ENCODE peak calls at places on chromosomes 7 and 10, in ten cellular contexts. E is gastrocnemius medialis, S is GM12878, B is body of pancreas, P is heart left ventricle, K is IMR-90, W is ovary, Y is suprapubic skin, F is transverse colon, R is tibial nerve. Z is an unnamed sample.

GRCh38 chr10:95071107-95071660 is 1.9 kb upstream of the CYP2C8 start:
- DNase-seq in E (no peak), S (no peak), B (peak; percentile 16), P (no peak), K (no peak), W (no peak), Y (no peak), F (no peak), R (no peak), Z (no peak)

GRCh38 chr7:92837214-92837749 is 909 bp upstream of the CDK6 start:
- DNase-seq in E (no peak), S (no peak), B (no peak), P (no peak), K (peak; percentile 35), W (no peak), Y (no peak), F (no peak), R (no peak), Z (no peak)

GRCh38 chr10:4081691-4082111 is 296.7 kb upstream of the KLF6 start:
- DNase-seq in E (no peak), S (no peak), B (peak; percentile 26), P (peak; percentile 47), K (no peak), W (peak; percentile 33), Y (no peak), F (no peak), R (no peak), Z (peak; percentile 74)

GRCh38 chr7:40782836-40783235 is 648.0 kb downstream of the SUGCT start:
- DNase-seq in E (no peak), S (no peak), B (no peak), P (no peak), K (peak; percentile 20), W (no peak), Y (no peak), F (no peak), R (no peak), Z (no peak)

GRCh38 chr10:95644935-95645334 is 11.6 kb downstream of the ALDH18A1 start:
- DNase-seq in E (no peak), S (no peak), B (no peak), P (no peak), K (no peak), W (no peak), Y (no peak), F (no peak), R (no peak), Z (no peak)

GRCh38 chr7:128398016-128398840 is 11.6 kb downstream of the IMPDH1 start:
- DNase-seq in E (no peak), S (no peak), B (peak; percentile 53), P (peak; percentile 53), K (peak; percentile 41), W (peak; percentile 73), Y (peak; percentile 74), F (peak; percentile 69), R (peak; percentile 40), Z (peak; percentile 57)

GRCh38 chr10:131429942-131430341 is 118.4 kb upstream of the TCERG1L start:
- DNase-seq in E (peak; percentile 19), S (no peak), B (no peak), P (no peak), K (no peak), W (no peak), Y (no peak), F (no peak), R (no peak), Z (no peak)

GRCh38 chr10:116597543-116597942 is 6.8 kb downstream of the PNLIPRP1 start:
- DNase-seq in E (no peak), S (no peak), B (no peak), P (no peak), K (no peak), W (no peak), Y (no peak), F (no peak), R (no peak), Z (no peak)

GRCh38 chr7:27198871-27199801 is 755 bp downstream of the HOXA13 start:
- DNase-seq in E (no peak), S (no peak), B (no peak), P (no peak), K (no peak), W (no peak), Y (peak; percentile 61), F (no peak), R (no peak), Z (no peak)

GRCh38 chr7:113087278-113087998 is 811 bp upstream of the GPR85 start:
- DNase-seq in E (no peak), S (no peak), B (peak; percentile 8), P (no peak), K (peak; percentile 94), W (no peak), Y (no peak), F (no peak), R (no peak), Z (no peak)

GRCh38 chr10:120131183-120131582 is 238.7 kb downstream of the SEC23IP start:
- DNase-seq in E (no peak), S (no peak), B (no peak), P (no peak), K (no peak), W (no peak), Y (no peak), F (no peak), R (no peak), Z (no peak)

GRCh38 chr10:6927001-6927400 is 346.9 kb upstream of the PRKCQ start:
- DNase-seq in E (no peak), S (no peak), B (peak; percentile 16), P (no peak), K (no peak), W (no peak), Y (no peak), F (no peak), R (no peak), Z (no peak)

GRCh38 chr7:26531926-26532325 is 240.3 kb downstream of the SNX10 start:
- DNase-seq in E (no peak), S (no peak), B (no peak), P (no peak), K (no peak), W (no peak), Y (no peak), F (no peak), R (no peak), Z (no peak)

GRCh38 chr7:157409753-157410727 is 73.2 kb downstream of the DNAJB6 start:
- DNase-seq in E (no peak), S (no peak), B (no peak), P (no peak), K (no peak), W (no peak), Y (no peak), F (no peak), R (no peak), Z (no peak)

GRCh38 chr10:112389147-112389822 is 15.4 kb downstream of the ACSL5 start:
- DNase-seq in E (no peak), S (peak; percentile 59), B (peak; percentile 41), P (peak; percentile 33), K (peak; percentile 77), W (no peak), Y (no peak), F (no peak), R (no peak), Z (no peak)

GRCh38 chr10:50398823-50399222 is 147.5 kb upstream of the ASAH2 start:
- DNase-seq in E (no peak), S (no peak), B (no peak), P (no peak), K (no peak), W (no peak), Y (no peak), F (no peak), R (no peak), Z (no peak)

GRCh38 chr10:50398383-50398782 is 147.1 kb upstream of the ASAH2 start:
- DNase-seq in E (no peak), S (no peak), B (no peak), P (no peak), K (peak; percentile 39), W (no peak), Y (no peak), F (no peak), R (no peak), Z (no peak)

GRCh38 chr10:50395279-50395678 is 144.0 kb upstream of the ASAH2 start:
- DNase-seq in E (no peak), S (no peak), B (peak; percentile 70), P (no peak), K (peak; percentile 44), W (no peak), Y (peak; percentile 67), F (no peak), R (no peak), Z (no peak)

GRCh38 chr10:50396491-50397311 is 145.4 kb upstream of the ASAH2 start:
- DNase-seq in E (no peak), S (no peak), B (no peak), P (no peak), K (peak; percentile 74), W (no peak), Y (no peak), F (no peak), R (no peak), Z (no peak)

GRCh38 chr10:50397312-50398140 is 146.2 kb upstream of the ASAH2 start:
- DNase-seq in E (no peak), S (no peak), B (no peak), P (no peak), K (no peak), W (no peak), Y (no peak), F (no peak), R (no peak), Z (no peak)
- H3K27ac ChIP-seq in E (no peak overlapping the region), S (peak overlapping the region; percentile 65), B (no peak overlapping the region), P (no peak overlapping the region), K (no peak overlapping the region), W (no peak overlapping the region), Y (no peak overlapping the region), F (no peak overlapping the region), R (no peak overlapping the region), Z (no peak overlapping the region)

GRCh38 chr7:6644728-6645127 is 7.6 kb downstream of the ZNF316 start:
- DNase-seq in E (no peak), S (no peak), B (no peak), P (no peak), K (no peak), W (no peak), Y (no peak), F (no peak), R (no peak), Z (no peak)
- H3K36me3 ChIP-seq in E (peaks cover 52% of the 10 kb centered on the region), S (peaks cover 5% of the 10 kb centered on the region), B (no peaks in the 10 kb centered on the region), P (peaks cover 87% of the 10 kb centered on the region), K (peaks cover 74% of the 10 kb centered on the region), W (no peaks in the 10 kb centered on the region), Y (peaks cover 96% of the 10 kb centered on the region), F (peaks cover 28% of the 10 kb centered on the region), R (no peaks in the 10 kb centered on the region), Z (no peaks in the 10 kb centered on the region)

GRCh38 chr7:116772423-116772852 is 89.9 kb upstream of the CAPZA2 start:
- DNase-seq in E (no peak), S (no peak), B (no peak), P (no peak), K (peak; percentile 84), W (no peak), Y (no peak), F (no peak), R (no peak), Z (no peak)
- TF ChIP-seq POLR2A in E (no peak), S (no peak), B (no peak), P (no peak), K (no peak), W (no peak), Y (no peak), F (peak; percentile 19), R (no peak), Z (no peak)

DNA sequence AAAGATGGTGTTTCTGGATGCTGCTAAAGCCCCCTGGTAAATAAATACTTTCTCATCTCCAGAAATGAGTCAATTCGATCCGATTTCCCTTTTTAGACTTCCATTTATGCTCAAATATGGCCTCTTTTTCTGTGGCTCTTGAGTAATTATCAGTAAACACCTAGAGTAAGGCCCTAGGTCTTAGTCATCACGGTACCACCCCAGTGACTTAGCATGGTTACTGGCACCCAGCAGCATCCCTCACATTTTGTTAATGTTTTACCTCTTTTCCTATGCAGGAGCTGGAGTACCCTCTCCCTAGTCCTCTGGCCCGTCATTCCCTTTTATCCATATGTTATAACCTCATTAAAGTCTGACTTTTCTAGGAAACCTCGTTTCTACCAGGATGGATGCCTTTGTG is 19.5 kb downstream of the CHN2 start:
- DNase-seq in E (no peak), S (no peak), B (no peak), P (no peak), K (no peak), W (no peak), Y (no peak), F (no peak), R (no peak), Z (no peak)
- H3K27ac ChIP-seq in E (no peak overlapping the region), S (no peak overlapping the region), B (no peak overlapping the region), P (no peak overlapping the region), K (no peak overlapping the region), W (no peak overlapping the region), Y (no peak overlapping the region), F (no peak overlapping the region), R (no peak overlapping the region), Z (no peak overlapping the region)